ENCODE peak calls at places on chromosomes 16 and 17, in seven cellular contexts. One of them, this sample, is unnamed.

GRCh38 chr16:31400191-31400590 is 7.1 kb downstream of the ITGAD start:
- DNase-seq in neural progenitor cell: no peak
- DNase-seq in mammary epithelial cell: no peak
- DNase-seq in A673: no peak
- DNase-seq in endothelial cell of umbilical vein: no peak
- DNase-seq in CD8-positive, alpha-beta T cell: no peak
- DNase-seq in kidney epithelial cell: no peak
- DNase-seq in this sample: no peak

GRCh38 chr17:21278304-21279197 is 6.0 kb upstream of the MAP2K3 start:
- DNase-seq in neural progenitor cell: no peak
- DNase-seq in mammary epithelial cell: no peak
- DNase-seq in A673: no peak
- DNase-seq in endothelial cell of umbilical vein: no peak
- DNase-seq in CD8-positive, alpha-beta T cell: peak; percentile 24
- DNase-seq in kidney epithelial cell: no peak
- DNase-seq in this sample: peak; percentile 42

GRCh38 chr17:78541488-78542237 is 35.5 kb downstream of the DNAH17 start:
- DNase-seq in neural progenitor cell: no peak
- DNase-seq in mammary epithelial cell: peak; percentile 52
- DNase-seq in A673: peak; percentile 38
- DNase-seq in endothelial cell of umbilical vein: no peak
- DNase-seq in CD8-positive, alpha-beta T cell: no peak
- DNase-seq in kidney epithelial cell: no peak
- DNase-seq in this sample: peak; percentile 56

GRCh38 chr17:19018600-19018950 is 14.0 kb upstream of the FAM83G start:
- DNase-seq in neural progenitor cell: no peak
- DNase-seq in mammary epithelial cell: no peak
- DNase-seq in A673: no peak
- DNase-seq in endothelial cell of umbilical vein: no peak
- DNase-seq in CD8-positive, alpha-beta T cell: no peak
- DNase-seq in kidney epithelial cell: no peak
- DNase-seq in this sample: no peak

GRCh38 chr16:88706288-88706964 is at the start of the genes CTU2 and RNF166:
- DNase-seq in neural progenitor cell: peak; percentile 96
- DNase-seq in mammary epithelial cell: peak; percentile 82
- DNase-seq in A673: peak; percentile 91
- DNase-seq in endothelial cell of umbilical vein: peak; percentile 84
- DNase-seq in CD8-positive, alpha-beta T cell: peak; percentile 85
- DNase-seq in kidney epithelial cell: peak; percentile 47
- DNase-seq in this sample: peak; percentile 92

GRCh38 chr17:18093616-18094408 is 6.1 kb downstream of the DRG2 start:
- DNase-seq in neural progenitor cell: peak; percentile 48
- DNase-seq in mammary epithelial cell: peak; percentile 56
- DNase-seq in A673: peak; percentile 90
- DNase-seq in endothelial cell of umbilical vein: peak; percentile 50
- DNase-seq in CD8-positive, alpha-beta T cell: no peak
- DNase-seq in kidney epithelial cell: no peak
- DNase-seq in this sample: peak; percentile 87

GRCh38 chr17:81030726-81031570 is 4.0 kb upstream of the BAIAP2 start:
- DNase-seq in neural progenitor cell: no peak
- DNase-seq in mammary epithelial cell: no peak
- DNase-seq in A673: no peak
- DNase-seq in endothelial cell of umbilical vein: peak; percentile 32
- DNase-seq in CD8-positive, alpha-beta T cell: no peak
- DNase-seq in kidney epithelial cell: no peak
- DNase-seq in this sample: no peak

GRCh38 chr17:32496348-32497078 is 9.7 kb downstream of the CDK5R1 start:
- DNase-seq in neural progenitor cell: no peak
- DNase-seq in mammary epithelial cell: peak; percentile 73
- DNase-seq in A673: no peak
- DNase-seq in endothelial cell of umbilical vein: no peak
- DNase-seq in CD8-positive, alpha-beta T cell: no peak
- DNase-seq in kidney epithelial cell: no peak
- DNase-seq in this sample: peak; percentile 94

GRCh38 chr16:14036869-14037268 is 34.2 kb upstream of the MRTFB start:
- DNase-seq in neural progenitor cell: no peak
- DNase-seq in mammary epithelial cell: no peak
- DNase-seq in A673: no peak
- DNase-seq in endothelial cell of umbilical vein: no peak
- DNase-seq in CD8-positive, alpha-beta T cell: no peak
- DNase-seq in kidney epithelial cell: no peak
- DNase-seq in this sample: no peak

GRCh38 chr17:68247445-68248198 is at the start of gene AMZ2:
- DNase-seq in neural progenitor cell: peak; percentile 97
- DNase-seq in mammary epithelial cell: peak; percentile 91
- DNase-seq in A673: peak; percentile 94
- DNase-seq in endothelial cell of umbilical vein: peak; percentile 96
- DNase-seq in CD8-positive, alpha-beta T cell: peak; percentile 98
- DNase-seq in kidney epithelial cell: peak; percentile 37
- DNase-seq in this sample: peak; percentile 91

GRCh38 chr17:54749157-54749556 is 151.5 kb upstream of the TOM1L1 start:
- DNase-seq in neural progenitor cell: peak; percentile 7
- DNase-seq in mammary epithelial cell: no peak
- DNase-seq in A673: peak; percentile 19
- DNase-seq in endothelial cell of umbilical vein: no peak
- DNase-seq in CD8-positive, alpha-beta T cell: no peak
- DNase-seq in kidney epithelial cell: no peak
- DNase-seq in this sample: peak; percentile 10

GRCh38 chr16:11179569-11179968 is 76.4 kb downstream of the SOCS1 start:
- DNase-seq in neural progenitor cell: no peak
- DNase-seq in mammary epithelial cell: no peak
- DNase-seq in A673: no peak
- DNase-seq in endothelial cell of umbilical vein: no peak
- DNase-seq in CD8-positive, alpha-beta T cell: no peak
- DNase-seq in kidney epithelial cell: no peak
- DNase-seq in this sample: no peak

GRCh38 chr17:76997981-76998531 is 129.9 kb downstream of the MGAT5B start:
- DNase-seq in neural progenitor cell: no peak
- DNase-seq in mammary epithelial cell: no peak
- DNase-seq in A673: no peak
- DNase-seq in endothelial cell of umbilical vein: no peak
- DNase-seq in CD8-positive, alpha-beta T cell: peak; percentile 39
- DNase-seq in kidney epithelial cell: no peak
- DNase-seq in this sample: no peak

GRCh38 chr16:17850626-17851265 is 380.0 kb upstream of the XYLT1 start:
- DNase-seq in neural progenitor cell: peak; percentile 58
- DNase-seq in mammary epithelial cell: no peak
- DNase-seq in A673: peak; percentile 6
- DNase-seq in endothelial cell of umbilical vein: no peak
- DNase-seq in CD8-positive, alpha-beta T cell: no peak
- DNase-seq in kidney epithelial cell: no peak
- DNase-seq in this sample: no peak

GRCh38 chr17:78307887-78308633 is 51.8 kb downstream of the SOCS3 start:
- DNase-seq in neural progenitor cell: no peak
- DNase-seq in mammary epithelial cell: no peak
- DNase-seq in A673: no peak
- DNase-seq in endothelial cell of umbilical vein: no peak
- DNase-seq in CD8-positive, alpha-beta T cell: no peak
- DNase-seq in kidney epithelial cell: no peak
- DNase-seq in this sample: no peak

GRCh38 chr16:68064791-68065365 is 20.3 kb upstream of the NFATC3 start:
- DNase-seq in neural progenitor cell: peak; percentile 79
- DNase-seq in mammary epithelial cell: peak; percentile 56
- DNase-seq in A673: peak; percentile 76
- DNase-seq in endothelial cell of umbilical vein: peak; percentile 77
- DNase-seq in CD8-positive, alpha-beta T cell: peak; percentile 62
- DNase-seq in kidney epithelial cell: no peak
- DNase-seq in this sample: peak; percentile 80

GRCh38 chr17:3976675-3977171 is 12.5 kb upstream of the ATP2A3 start:
- DNase-seq in neural progenitor cell: no peak
- DNase-seq in mammary epithelial cell: no peak
- DNase-seq in A673: no peak
- DNase-seq in endothelial cell of umbilical vein: no peak
- DNase-seq in CD8-positive, alpha-beta T cell: no peak
- DNase-seq in kidney epithelial cell: no peak
- DNase-seq in this sample: no peak

GRCh38 chr16:11283820-11284248 is 2.7 kb upstream of the PRM1 start:
- DNase-seq in neural progenitor cell: peak; percentile 33
- DNase-seq in mammary epithelial cell: no peak
- DNase-seq in A673: no peak
- DNase-seq in endothelial cell of umbilical vein: no peak
- DNase-seq in CD8-positive, alpha-beta T cell: no peak
- DNase-seq in kidney epithelial cell: no peak
- DNase-seq in this sample: no peak

GRCh38 chr16:65782537-65783290 is 583.8 kb upstream of the CDH5 start:
- DNase-seq in neural progenitor cell: no peak
- DNase-seq in mammary epithelial cell: peak; percentile 68
- DNase-seq in A673: peak; percentile 44
- DNase-seq in endothelial cell of umbilical vein: peak; percentile 42
- DNase-seq in CD8-positive, alpha-beta T cell: no peak
- DNase-seq in kidney epithelial cell: no peak
- DNase-seq in this sample: peak; percentile 75

DNA sequence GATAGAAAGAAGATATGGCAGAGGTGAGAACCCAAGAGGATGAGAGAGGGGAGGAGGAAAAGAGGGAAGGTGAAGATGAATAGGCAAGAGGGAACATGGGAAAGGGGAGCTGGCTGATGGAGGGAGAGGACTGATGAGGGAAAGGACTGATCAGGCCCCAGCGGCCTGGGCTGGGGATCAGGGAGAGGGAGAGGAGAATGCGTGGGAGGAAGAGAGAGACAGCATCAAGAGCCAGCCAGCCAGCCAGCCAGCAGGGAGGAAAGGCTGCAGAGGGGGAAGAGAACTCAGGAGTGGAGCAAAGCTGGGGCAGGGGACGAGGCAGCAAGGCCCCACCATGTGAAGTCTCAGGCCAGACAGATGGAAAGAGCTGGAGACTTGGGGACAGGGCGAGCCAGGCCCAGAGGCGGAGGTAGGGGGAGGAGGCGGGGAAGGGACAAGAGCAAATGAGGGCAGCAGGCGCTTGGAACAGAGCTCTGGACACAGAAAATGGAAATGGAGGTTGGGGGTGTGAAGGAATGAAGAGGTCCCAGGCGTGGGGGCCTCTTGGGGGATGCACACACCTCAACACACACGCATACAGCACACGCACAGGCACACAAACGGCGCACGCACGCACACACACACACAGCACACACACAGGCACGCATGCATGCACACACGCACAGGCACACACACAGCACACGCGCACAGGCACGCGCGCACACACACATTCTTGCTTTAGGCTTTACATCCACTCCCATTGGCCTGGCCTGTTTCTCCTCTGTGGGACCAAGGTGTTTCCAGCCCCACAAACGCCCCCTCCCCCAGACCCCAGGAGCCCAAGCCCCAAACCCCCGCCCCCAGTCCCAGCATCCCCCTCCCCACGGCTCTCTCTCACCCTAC is 12.3 kb downstream of the DLG4 start:
- DNase-seq in neural progenitor cell: no peak
- DNase-seq in mammary epithelial cell: no peak
- DNase-seq in A673: peak; percentile 33
- DNase-seq in endothelial cell of umbilical vein: no peak
- DNase-seq in CD8-positive, alpha-beta T cell: no peak
- DNase-seq in kidney epithelial cell: no peak
- DNase-seq in this sample: no peak
- H3K4me3 ChIP-seq in neural progenitor cell: peak overlapping the region; percentile 30
- H3K4me3 ChIP-seq in mammary epithelial cell: no peak overlapping the region
- H3K4me3 ChIP-seq in A673: no peak overlapping the region
- H3K4me3 ChIP-seq in endothelial cell of umbilical vein: no peak overlapping the region
- H3K4me3 ChIP-seq in CD8-positive, alpha-beta T cell: no peak overlapping the region
- H3K4me3 ChIP-seq in kidney epithelial cell: no peak overlapping the region
- H3K4me3 ChIP-seq in this sample: no peak overlapping the region

GRCh38 chr16:49576173-49576494 is 202.5 kb downstream of the C16orf78 start:
- DNase-seq in neural progenitor cell: no peak
- DNase-seq in mammary epithelial cell: no peak
- DNase-seq in A673: no peak
- DNase-seq in endothelial cell of umbilical vein: no peak
- DNase-seq in CD8-positive, alpha-beta T cell: no peak
- DNase-seq in kidney epithelial cell: no peak
- DNase-seq in this sample: no peak
- TF ChIP-seq CTCF in neural progenitor cell: no peak
- TF ChIP-seq CTCF in mammary epithelial cell: no peak
- TF ChIP-seq CTCF in A673: no peak
- TF ChIP-seq CTCF in endothelial cell of umbilical vein: no peak
- TF ChIP-seq CTCF in CD8-positive, alpha-beta T cell: no peak
- TF ChIP-seq CTCF in kidney epithelial cell: no peak
- TF ChIP-seq CTCF in this sample: no peak

GRCh38 chr16:9374076-9374475 is 282.6 kb downstream of the HAPSTR1 start:
- DNase-seq in neural progenitor cell: no peak
- DNase-seq in mammary epithelial cell: no peak
- DNase-seq in A673: no peak
- DNase-seq in endothelial cell of umbilical vein: peak; percentile 18
- DNase-seq in CD8-positive, alpha-beta T cell: no peak
- DNase-seq in kidney epithelial cell: no peak
- DNase-seq in this sample: no peak

GRCh38 chr16:9372934-9373890 is 281.8 kb downstream of the HAPSTR1 start:
- DNase-seq in neural progenitor cell: peak; percentile 26
- DNase-seq in mammary epithelial cell: no peak
- DNase-seq in A673: no peak
- DNase-seq in endothelial cell of umbilical vein: no peak
- DNase-seq in CD8-positive, alpha-beta T cell: no peak
- DNase-seq in kidney epithelial cell: no peak
- DNase-seq in this sample: no peak

GRCh38 chr16:9371713-9372448 is 280.4 kb downstream of the HAPSTR1 start:
- DNase-seq in neural progenitor cell: no peak
- DNase-seq in mammary epithelial cell: no peak
- DNase-seq in A673: no peak
- DNase-seq in endothelial cell of umbilical vein: no peak
- DNase-seq in CD8-positive, alpha-beta T cell: no peak
- DNase-seq in kidney epithelial cell: no peak
- DNase-seq in this sample: no peak

GRCh38 chr16:9366048-9366969 is 274.9 kb downstream of the HAPSTR1 start:
- DNase-seq in neural progenitor cell: no peak
- DNase-seq in mammary epithelial cell: no peak
- DNase-seq in A673: no peak
- DNase-seq in endothelial cell of umbilical vein: no peak
- DNase-seq in CD8-positive, alpha-beta T cell: no peak
- DNase-seq in kidney epithelial cell: no peak
- DNase-seq in this sample: no peak

GRCh38 chr16:9370071-9370491 is 278.6 kb downstream of the HAPSTR1 start:
- DNase-seq in neural progenitor cell: no peak
- DNase-seq in mammary epithelial cell: no peak
- DNase-seq in A673: no peak
- DNase-seq in endothelial cell of umbilical vein: no peak
- DNase-seq in CD8-positive, alpha-beta T cell: no peak
- DNase-seq in kidney epithelial cell: no peak
- DNase-seq in this sample: no peak
- H3K4me3 ChIP-seq in neural progenitor cell: no peak overlapping the region
- H3K4me3 ChIP-seq in mammary epithelial cell: no peak overlapping the region
- H3K4me3 ChIP-seq in A673: no peak overlapping the region
- H3K4me3 ChIP-seq in endothelial cell of umbilical vein: no peak overlapping the region
- H3K4me3 ChIP-seq in CD8-positive, alpha-beta T cell: no peak overlapping the region
- H3K4me3 ChIP-seq in kidney epithelial cell: no peak overlapping the region
- H3K4me3 ChIP-seq in this sample: no peak overlapping the region

GRCh38 chr17:13759936-13760335 is 158.2 kb upstream of the HS3ST3A1 start:
- DNase-seq in neural progenitor cell: no peak
- DNase-seq in mammary epithelial cell: no peak
- DNase-seq in A673: no peak
- DNase-seq in endothelial cell of umbilical vein: no peak
- DNase-seq in CD8-positive, alpha-beta T cell: no peak
- DNase-seq in kidney epithelial cell: no peak
- DNase-seq in this sample: no peak
- TF ChIP-seq CTCF in neural progenitor cell: no peak
- TF ChIP-seq CTCF in mammary epithelial cell: no peak
- TF ChIP-seq CTCF in A673: no peak
- TF ChIP-seq CTCF in endothelial cell of umbilical vein: no peak
- TF ChIP-seq CTCF in CD8-positive, alpha-beta T cell: no peak
- TF ChIP-seq CTCF in kidney epithelial cell: no peak
- TF ChIP-seq CTCF in this sample: no peak

GRCh38 chr17:74467221-74467951 is 952 bp downstream of the CD300A start:
- DNase-seq in neural progenitor cell: peak; percentile 37
- DNase-seq in mammary epithelial cell: no peak
- DNase-seq in A673: no peak
- DNase-seq in endothelial cell of umbilical vein: no peak
- DNase-seq in CD8-positive, alpha-beta T cell: no peak
- DNase-seq in kidney epithelial cell: no peak
- DNase-seq in this sample: no peak
- H3K4me3 ChIP-seq in neural progenitor cell: no peak overlapping the region
- H3K4me3 ChIP-seq in mammary epithelial cell: no peak overlapping the region
- H3K4me3 ChIP-seq in A673: no peak overlapping the region
- H3K4me3 ChIP-seq in endothelial cell of umbilical vein: no peak overlapping the region
- H3K4me3 ChIP-seq in CD8-positive, alpha-beta T cell: peak overlapping the region; percentile 61
- H3K4me3 ChIP-seq in kidney epithelial cell: no peak overlapping the region
- H3K4me3 ChIP-seq in this sample: no peak overlapping the region

This sample was measured in epithelial cell of esophagus.